ENCODE peak calls at places on chromosome 3, in ten cellular contexts. Z, L, W, M, Q, N, H, O, V and B are unnamed samples.

GRCh38 chr3:170033489-170033888 is 4.3 kb upstream of the GPR160 start:
- DNase-seq in V (no peak), L (no peak), N (no peak), H (no peak), Q (no peak), M (peak; percentile 66), O (no peak), W (no peak), Z (no peak), B (no peak)

GRCh38 chr3:5411786-5412185 is 224.3 kb downstream of the EDEM1 start:
- DNase-seq in Z (no peak), Q (no peak), W (no peak), M (no peak), H (no peak), O (no peak), V (no peak), N (no peak), L (no peak), B (no peak)

GRCh38 chr3:6821411-6821810 is 39.5 kb upstream of the GRM7 start:
- DNase-seq in L (no peak), Q (no peak), Z (no peak), O (no peak), M (no peak), V (no peak), H (no peak), W (no peak), N (no peak), B (no peak)

GRCh38 chr3:49638445-49638844 is 35.7 kb upstream of the APEH start:
- DNase-seq in Z (no peak), O (peak; percentile 34), H (peak; percentile 67), M (no peak), W (peak; percentile 26), L (peak; percentile 82), V (peak; percentile 33), Q (no peak), N (no peak), B (peak; percentile 87)

GRCh38 chr3:183161552-183162345 is 785 bp downstream of the LAMP3 start:
- DNase-seq in Z (no peak), L (peak; percentile 80), Q (no peak), O (no peak), H (no peak), N (no peak), W (no peak), V (no peak), M (no peak), B (no peak)

GRCh38 chr3:101423984-101424888 is 88.8 kb downstream of the SENP7 start:
- DNase-seq in W (no peak), H (no peak), N (no peak), Q (no peak), Z (no peak), O (no peak), M (no peak), V (no peak), L (no peak), B (no peak)

GRCh38 chr3:71163216-71163918 is 420.2 kb downstream of the FOXP1 start:
- DNase-seq in W (peak; percentile 31), N (no peak), Q (no peak), H (no peak), L (no peak), V (peak; percentile 28), Z (no peak), M (no peak), O (peak; percentile 39), B (no peak)

GRCh38 chr3:42012378-42012934 is 50.6 kb upstream of the ULK4 start:
- DNase-seq in O (no peak), L (no peak), V (no peak), Z (no peak), M (no peak), H (no peak), W (no peak), N (no peak), Q (no peak), B (no peak)

GRCh38 chr3:61627768-61628185 is 66.4 kb downstream of the PTPRG start:
- DNase-seq in W (peak; percentile 79), O (peak; percentile 77), Q (no peak), N (no peak), Z (no peak), M (no peak), H (no peak), V (peak; percentile 80), L (no peak), B (no peak)

GRCh38 chr3:10683106-10683505 is 132.9 kb upstream of the SLC6A11 start:
- DNase-seq in W (no peak), Q (no peak), M (no peak), H (no peak), L (no peak), O (no peak), V (no peak), Z (no peak), N (no peak), B (no peak)

GRCh38 chr3:99384596-99384995 is 253.8 kb upstream of the COL8A1 start:
- DNase-seq in Q (no peak), Z (no peak), N (no peak), W (no peak), O (no peak), H (no peak), M (no peak), L (no peak), V (no peak), B (no peak)

GRCh38 chr3:179840985-179841384 is 188.1 kb downstream of the USP13 start:
- DNase-seq in Z (no peak), N (no peak), V (no peak), Q (no peak), H (peak; percentile 51), M (no peak), W (peak; percentile 45), O (peak; percentile 58), L (no peak), B (peak; percentile 81)

GRCh38 chr3:42266085-42266484 is at the start of gene CCK:
- DNase-seq in V (no peak), Z (no peak), O (no peak), N (no peak), H (no peak), M (no peak), W (no peak), L (no peak), Q (no peak), B (no peak)

GRCh38 chr3:157582634-157582968 is 79.4 kb upstream of the VEPH1 start:
- DNase-seq in W (no peak), Q (no peak), O (no peak), N (no peak), M (no peak), V (no peak), L (no peak), H (no peak), Z (no peak), B (no peak)

GRCh38 chr3:142850395-142851023 is 38.4 kb downstream of the PCOLCE2 start:
- DNase-seq in O (peak; percentile 90), W (peak; percentile 88), Q (no peak), N (no peak), M (no peak), V (peak; percentile 82), Z (no peak), H (no peak), L (peak; percentile 93), B (no peak)

GRCh38 chr3:127052121-127052561 is 69.2 kb downstream of the PLXNA1 start:
- DNase-seq in Z (no peak), V (no peak), L (peak; percentile 41), N (no peak), M (no peak), O (no peak), W (peak; percentile 21), Q (no peak), H (no peak), B (peak; percentile 34)

GRCh38 chr3:196499807-196500524 is 3.6 kb downstream of the RNF168 start:
- DNase-seq in L (no peak), Z (no peak), Q (no peak), H (no peak), W (no peak), N (no peak), V (no peak), M (no peak), O (no peak), B (no peak)

GRCh38 chr3:177731644-177732268 is 534.5 kb upstream of the TBL1XR1 start:
- DNase-seq in V (no peak), W (peak; percentile 41), H (no peak), N (no peak), O (peak; percentile 33), Q (no peak), Z (no peak), L (no peak), M (no peak), B (no peak)

GRCh38 chr3:123459867-123460266 is 11.0 kb upstream of the ADCY5 start:
- DNase-seq in W (no peak), V (no peak), Q (no peak), H (no peak), N (no peak), Z (no peak), M (no peak), O (no peak), L (no peak), B (no peak)

GRCh38 chr3:41274944-41275668 is 75.8 kb downstream of the CTNNB1 start:
- DNase-seq in L (peak; percentile 73), Z (no peak), W (peak; percentile 61), M (no peak), O (peak; percentile 46), H (no peak), Q (no peak), V (no peak), N (no peak), B (no peak)

GRCh38 chr3:127462111-127462655 is 128.3 kb downstream of the TPRA1 start:
- DNase-seq in N (no peak), H (no peak), Z (no peak), W (no peak), L (no peak), Q (no peak), V (no peak), M (no peak), O (no peak), B (no peak)

GRCh38 chr3:176988795-176989194 is 208.5 kb downstream of the TBL1XR1 start:
- DNase-seq in N (no peak), Q (no peak), H (no peak), M (no peak), V (no peak), L (no peak), Z (no peak), W (no peak), O (no peak), B (no peak)

GRCh38 chr3:4826237-4827100 is 152.8 kb upstream of the BHLHE40 start:
- DNase-seq in Z (no peak), M (no peak), W (peak; percentile 40), N (no peak), V (no peak), Q (no peak), H (peak; percentile 43), O (peak; percentile 23), L (no peak), B (no peak)

GRCh38 chr3:45106874-45107273 is 39.3 kb downstream of the CDCP1 start:
- DNase-seq in H (no peak), Z (no peak), V (no peak), W (no peak), Q (no peak), O (no peak), M (no peak), L (no peak), N (no peak), B (no peak)

GRCh38 chr3:61172684-61173083 is 78.6 kb downstream of the FHIT start:
- DNase-seq in Z (no peak), O (no peak), Q (no peak), N (no peak), V (no peak), H (no peak), M (no peak), L (peak; percentile 75), W (no peak), B (no peak)

GRCh38 chr3:197465996-197466549 is 89.7 kb downstream of the BDH1 start:
- DNase-seq in O (peak; percentile 71), Z (no peak), M (no peak), W (peak; percentile 59), H (no peak), Q (no peak), V (peak; percentile 59), L (no peak), N (no peak), B (no peak)

GRCh38 chr3:49213998-49214397 is 42.6 kb downstream of the KLHDC8B start:
- DNase-seq in H (no peak), W (no peak), M (no peak), Q (no peak), L (no peak), V (no peak), Z (no peak), O (no peak), N (no peak), B (no peak)

GRCh38 chr3:170572665-170573253 is 13.1 kb downstream of the SLC7A14 start:
- DNase-seq in Q (no peak), M (no peak), O (peak; percentile 72), Z (no peak), H (no peak), W (peak; percentile 66), L (no peak), N (no peak), V (peak; percentile 60), B (no peak)